ENCODE peak calls at places on chromosomes 7 and 10, in seven cellular contexts. One of them, this sample, is unnamed.

GRCh38 chr10:96588601-96589419 is 2.0 kb upstream of the TM9SF3 start:
- DNase-seq in LoVo: no peak
- DNase-seq in stimulated activated CD8-positive, alpha-beta memory T cell treated with anti-CD3 and anti-CD28 coated beads, Interleukin-2, amount 100 ng/mL, for 1 hour: no peak
- DNase-seq in body of pancreas: no peak
- DNase-seq in RPMI8226: no peak
- DNase-seq in activated effector memory CD4-positive, alpha-beta T cell treated with anti-CD3 and anti-CD28 coated beads, Interleukin-2, amount 50 U/mL, for 16 hours: no peak
- DNase-seq in occipital lobe: no peak
- DNase-seq in this sample: no peak

GRCh38 chr7:156143158-156143557 is 330.9 kb upstream of the SHH start:
- DNase-seq in occipital lobe: no peak
- DNase-seq in stimulated activated CD8-positive, alpha-beta memory T cell treated with anti-CD3 and anti-CD28 coated beads, Interleukin-2, amount 100 ng/mL, for 1 hour: no peak
- DNase-seq in activated effector memory CD4-positive, alpha-beta T cell treated with anti-CD3 and anti-CD28 coated beads, Interleukin-2, amount 50 U/mL, for 16 hours: no peak
- DNase-seq in LoVo: no peak
- DNase-seq in RPMI8226: no peak
- DNase-seq in body of pancreas: no peak
- DNase-seq in this sample: no peak

GRCh38 chr10:88165849-88166271 is 302.4 kb downstream of the PTEN start:
- DNase-seq in occipital lobe: no peak
- DNase-seq in LoVo: no peak
- DNase-seq in stimulated activated CD8-positive, alpha-beta memory T cell treated with anti-CD3 and anti-CD28 coated beads, Interleukin-2, amount 100 ng/mL, for 1 hour: no peak
- DNase-seq in activated effector memory CD4-positive, alpha-beta T cell treated with anti-CD3 and anti-CD28 coated beads, Interleukin-2, amount 50 U/mL, for 16 hours: no peak
- DNase-seq in RPMI8226: no peak
- DNase-seq in body of pancreas: no peak
- DNase-seq in this sample: peak; percentile 68

GRCh38 chr7:17640730-17641377 is 299.4 kb downstream of the SNX13 start:
- DNase-seq in stimulated activated CD8-positive, alpha-beta memory T cell treated with anti-CD3 and anti-CD28 coated beads, Interleukin-2, amount 100 ng/mL, for 1 hour: no peak
- DNase-seq in occipital lobe: no peak
- DNase-seq in body of pancreas: peak; percentile 40
- DNase-seq in activated effector memory CD4-positive, alpha-beta T cell treated with anti-CD3 and anti-CD28 coated beads, Interleukin-2, amount 50 U/mL, for 16 hours: no peak
- DNase-seq in LoVo: peak; percentile 59
- DNase-seq in RPMI8226: peak; percentile 53
- DNase-seq in this sample: peak; percentile 73

GRCh38 chr10:69344591-69345244 is 66.4 kb downstream of the HK1 start:
- DNase-seq in LoVo: no peak
- DNase-seq in RPMI8226: no peak
- DNase-seq in occipital lobe: no peak
- DNase-seq in body of pancreas: no peak
- DNase-seq in stimulated activated CD8-positive, alpha-beta memory T cell treated with anti-CD3 and anti-CD28 coated beads, Interleukin-2, amount 100 ng/mL, for 1 hour: no peak
- DNase-seq in activated effector memory CD4-positive, alpha-beta T cell treated with anti-CD3 and anti-CD28 coated beads, Interleukin-2, amount 50 U/mL, for 16 hours: no peak
- DNase-seq in this sample: no peak

GRCh38 chr10:80491251-80492102 is 37.4 kb downstream of the TSPAN14 start:
- DNase-seq in body of pancreas: no peak
- DNase-seq in occipital lobe: no peak
- DNase-seq in RPMI8226: no peak
- DNase-seq in stimulated activated CD8-positive, alpha-beta memory T cell treated with anti-CD3 and anti-CD28 coated beads, Interleukin-2, amount 100 ng/mL, for 1 hour: no peak
- DNase-seq in LoVo: no peak
- DNase-seq in activated effector memory CD4-positive, alpha-beta T cell treated with anti-CD3 and anti-CD28 coated beads, Interleukin-2, amount 50 U/mL, for 16 hours: peak; percentile 60
- DNase-seq in this sample: no peak

GRCh38 chr7:157482011-157482410 is 145.2 kb downstream of the DNAJB6 start:
- DNase-seq in RPMI8226: no peak
- DNase-seq in body of pancreas: no peak
- DNase-seq in stimulated activated CD8-positive, alpha-beta memory T cell treated with anti-CD3 and anti-CD28 coated beads, Interleukin-2, amount 100 ng/mL, for 1 hour: no peak
- DNase-seq in LoVo: no peak
- DNase-seq in occipital lobe: no peak
- DNase-seq in activated effector memory CD4-positive, alpha-beta T cell treated with anti-CD3 and anti-CD28 coated beads, Interleukin-2, amount 50 U/mL, for 16 hours: no peak
- DNase-seq in this sample: no peak

GRCh38 chr10:60733826-60734225 is 44.5 kb upstream of the CDK1 start:
- DNase-seq in body of pancreas: no peak
- DNase-seq in RPMI8226: no peak
- DNase-seq in LoVo: no peak
- DNase-seq in stimulated activated CD8-positive, alpha-beta memory T cell treated with anti-CD3 and anti-CD28 coated beads, Interleukin-2, amount 100 ng/mL, for 1 hour: no peak
- DNase-seq in activated effector memory CD4-positive, alpha-beta T cell treated with anti-CD3 and anti-CD28 coated beads, Interleukin-2, amount 50 U/mL, for 16 hours: no peak
- DNase-seq in occipital lobe: no peak
- DNase-seq in this sample: no peak

GRCh38 chr10:111344804-111345203 is 268.0 kb downstream of the ADRA2A start:
- DNase-seq in RPMI8226: no peak
- DNase-seq in stimulated activated CD8-positive, alpha-beta memory T cell treated with anti-CD3 and anti-CD28 coated beads, Interleukin-2, amount 100 ng/mL, for 1 hour: no peak
- DNase-seq in LoVo: no peak
- DNase-seq in activated effector memory CD4-positive, alpha-beta T cell treated with anti-CD3 and anti-CD28 coated beads, Interleukin-2, amount 50 U/mL, for 16 hours: no peak
- DNase-seq in occipital lobe: no peak
- DNase-seq in body of pancreas: no peak
- DNase-seq in this sample: no peak

GRCh38 chr10:62335326-62335725 is 38.8 kb upstream of the ZNF365 start:
- DNase-seq in body of pancreas: no peak
- DNase-seq in activated effector memory CD4-positive, alpha-beta T cell treated with anti-CD3 and anti-CD28 coated beads, Interleukin-2, amount 50 U/mL, for 16 hours: no peak
- DNase-seq in occipital lobe: no peak
- DNase-seq in RPMI8226: no peak
- DNase-seq in stimulated activated CD8-positive, alpha-beta memory T cell treated with anti-CD3 and anti-CD28 coated beads, Interleukin-2, amount 100 ng/mL, for 1 hour: no peak
- DNase-seq in LoVo: no peak
- DNase-seq in this sample: peak; percentile 18

This sample was measured in cardiac fibroblast.